ENCODE peak calls at places on chromosomes 11 and 22, in eight cellular contexts. B is fibroblast of lung, R is brain microvascular endothelial cell, G is psoas muscle, K is HCT116, Q is cardiac fibroblast, T is kidney epithelial cell, A is heart right ventricle. D is an unnamed sample.

GRCh38 chr11:76578655-76579046 is 91.9 kb downstream of the LRRC32 start:
- DNase-seq in K (no peak), A (peak; percentile 84), T (no peak), B (no peak), Q (peak; percentile 77), R (peak; percentile 80), G (peak; percentile 71), D (peak; percentile 43)

GRCh38 chr11:65404638-65405339 is 17.8 kb upstream of the NEAT1 start:
- DNase-seq in B (no peak), T (no peak), G (no peak), R (no peak), K (no peak), Q (no peak), A (peak; percentile 55), D (no peak)

GRCh38 chr22:36819112-36819511 is 2.3 kb upstream of the PVALB start:
- DNase-seq in B (no peak), K (no peak), G (no peak), A (no peak), R (no peak), Q (no peak), T (no peak), D (no peak)

GRCh38 chr11:97015327-97015726 is 625.5 kb downstream of the JRKL start:
- DNase-seq in T (no peak), B (no peak), G (no peak), K (no peak), A (no peak), Q (no peak), R (no peak), D (no peak)

GRCh38 chr11:134207538-134208239 is 16.1 kb downstream of the NCAPD3 start:
- DNase-seq in Q (peak; percentile 38), G (peak; percentile 58), K (no peak), R (no peak), A (no peak), T (no peak), B (peak; percentile 21), D (no peak)

GRCh38 chr11:20131744-20132666 is 28.3 kb downstream of the DBX1 start:
- DNase-seq in B (peak; percentile 66), G (peak; percentile 60), T (no peak), Q (peak; percentile 72), K (no peak), A (peak; percentile 45), R (peak; percentile 53), D (peak; percentile 79)

GRCh38 chr11:75597636-75598035 is 35.6 kb downstream of the SERPINH1 start:
- DNase-seq in Q (peak; percentile 34), B (no peak), R (peak; percentile 29), K (peak; percentile 36), A (no peak), G (no peak), T (no peak), D (peak; percentile 17)

GRCh38 chr11:662689-663274 is 25.7 kb downstream of the DRD4 start:
- DNase-seq in B (peak; percentile 64), Q (peak; percentile 74), G (peak; percentile 81), A (peak; percentile 47), K (peak; percentile 48), T (no peak), R (peak; percentile 60), D (peak; percentile 58)

GRCh38 chr11:79393362-79394043 is 47.3 kb downstream of the TENM4 start:
- DNase-seq in K (no peak), A (no peak), G (no peak), Q (no peak), B (no peak), R (no peak), T (no peak), D (no peak)

GRCh38 chr22:18032455-18033101 is 8.2 kb upstream of the MICAL3 start:
- DNase-seq in B (peak; percentile 55), T (peak; percentile 82), R (peak; percentile 14), A (no peak), G (no peak), Q (peak; percentile 43), K (peak; percentile 60), D (peak; percentile 64)

GRCh38 chr11:119196833-119197483 is 9.2 kb upstream of the CBL start:
- DNase-seq in T (peak; percentile 56), G (no peak), A (peak; percentile 79), K (peak; percentile 76), R (peak; percentile 72), Q (peak; percentile 91), B (peak; percentile 86), D (peak; percentile 77)

GRCh38 chr11:130726234-130726559 is 190.1 kb downstream of the SNX19 start:
- DNase-seq in R (peak; percentile 28), G (peak; percentile 65), K (no peak), B (peak; percentile 69), A (peak; percentile 61), Q (peak; percentile 83), T (no peak), D (peak; percentile 72)

GRCh38 chr22:21791635-21792625 is 56.3 kb upstream of the YPEL1 start:
- DNase-seq in T (no peak), A (no peak), R (peak; percentile 10), B (peak; percentile 4), Q (peak; percentile 21), G (no peak), K (no peak), D (no peak)

GRCh38 chr11:128862913-128863660 is 4.0 kb downstream of the KCNJ1 start:
- DNase-seq in Q (peak; percentile 31), A (no peak), R (peak; percentile 28), T (peak; percentile 26), B (peak; percentile 48), G (no peak), K (no peak), D (peak; percentile 37)

GRCh38 chr22:40462195-40462988 is 92.0 kb downstream of the SGSM3 start:
- DNase-seq in K (no peak), Q (no peak), B (no peak), A (no peak), G (no peak), T (no peak), R (no peak), D (no peak)

GRCh38 chr11:68839953-68840641 is 1.6 kb downstream of the CPT1A start:
- DNase-seq in K (no peak), T (no peak), G (no peak), B (no peak), R (no peak), Q (peak; percentile 37), A (no peak), D (peak; percentile 44)

DNA sequence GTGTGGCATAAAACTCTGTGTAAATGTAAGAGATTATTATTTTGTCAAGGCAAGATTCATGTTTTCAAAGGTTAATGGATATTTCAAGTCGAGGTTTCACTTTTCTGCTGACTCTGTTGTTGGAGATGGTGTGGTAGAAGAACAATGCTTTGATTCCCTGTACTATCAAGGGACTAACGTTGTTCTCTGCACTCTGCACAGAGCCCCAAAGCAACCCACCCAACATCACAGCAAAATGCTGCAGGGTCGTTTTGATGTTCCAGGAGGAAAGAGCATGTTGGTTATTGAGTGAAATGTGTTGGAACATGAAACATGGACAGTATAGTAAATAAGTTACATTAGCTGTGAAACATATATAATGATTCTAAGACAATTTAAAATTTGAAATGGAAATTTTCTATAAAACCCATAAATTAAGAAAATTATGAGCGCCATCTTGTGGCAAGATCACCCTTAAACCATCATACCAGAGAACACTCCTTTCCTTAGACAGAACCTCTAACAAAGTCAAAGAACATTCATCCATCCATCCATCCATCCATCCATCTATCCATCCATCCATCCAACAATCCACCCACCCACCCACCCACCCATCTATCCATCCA is 164.4 kb upstream of the ZBED5 start:
- DNase-seq in K (peak; percentile 12), R (peak; percentile 16), T (no peak), Q (peak; percentile 51), G (no peak), B (peak; percentile 52), A (peak; percentile 21), D (peak; percentile 29)
- TF ChIP-seq CTCF in K (peak; percentile 45), R (peak; percentile 37), T (peak; percentile 28), Q (no peak), G (peak; percentile 60), B (peak; percentile 52), A (no peak), D (peak; percentile 45)

DNA sequence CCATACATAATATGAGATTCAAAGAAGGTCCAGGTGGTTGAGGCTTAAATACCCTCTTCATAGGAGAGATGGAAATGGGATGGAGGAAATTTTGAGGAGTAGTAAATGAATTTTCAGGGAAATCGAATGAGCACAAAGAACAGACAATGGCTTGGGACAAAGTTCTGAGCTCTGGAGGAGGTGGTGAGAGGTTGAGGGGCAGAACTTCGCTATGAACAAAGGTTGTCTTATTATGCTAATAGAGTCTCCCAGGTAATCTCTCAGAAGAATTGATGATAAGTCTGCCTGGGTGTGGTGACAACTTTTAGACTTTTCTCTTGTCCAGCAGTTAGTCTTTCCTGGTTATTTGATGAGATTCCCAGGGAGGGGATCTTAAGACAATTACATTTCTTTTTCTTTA is 326.2 kb downstream of the BUD13 start:
- DNase-seq in K (no peak), Q (no peak), T (no peak), A (no peak), R (no peak), B (no peak), G (no peak), D (no peak)
- H3K4me3 ChIP-seq in K (no peak overlapping the region), Q (no peak overlapping the region), T (no peak overlapping the region), A (no peak overlapping the region), R (no peak overlapping the region), B (no peak overlapping the region), G (no peak overlapping the region), D (no peak overlapping the region)

GRCh38 chr11:27700351-27701261 is at the start of gene BDNF:
- DNase-seq in A (no peak), B (peak; percentile 45), K (no peak), T (no peak), R (no peak), Q (peak; percentile 44), G (peak; percentile 50), D (peak; percentile 59)
- TF ChIP-seq CTCF in A (no peak), B (no peak), K (no peak), T (no peak), R (peak; percentile 15), Q (no peak), G (no peak), D (no peak)

GRCh38 chr22:49999901-50000586 is 12.5 kb downstream of the IL17REL start:
- DNase-seq in T (no peak), A (no peak), R (no peak), B (no peak), Q (no peak), K (no peak), G (peak; percentile 50), D (no peak)
- H3K4me3 ChIP-seq in T (no peak overlapping the region), A (no peak overlapping the region), R (no peak overlapping the region), B (no peak overlapping the region), Q (no peak overlapping the region), K (no peak overlapping the region), G (peak overlapping the region; percentile 40), D (no peak overlapping the region)